ENCODE peak calls at places on chromosomes 12 and 14, in five cellular contexts. N is A172; J is activated naive CD8-positive, alpha-beta T cell treated with anti-CD3 and anti-CD28 coated beads, Interleukin-2, amount 50 U/mL, for 24 hours; K is ACHN; A is dorsolateral prefrontal cortex. Y is an unnamed sample.

GRCh38 chr14:63045234-63045611 is at the start of gene KCNH5:
- DNase-seq in N (no peak), J (peak), A (peak), K (no peak), Y (no peak)

GRCh38 chr12:77343291-77343690 is 277.9 kb upstream of the E2F7 start:
- DNase-seq in A (no peak), J (no peak), N (no peak), K (no peak), Y (no peak)

GRCh38 chr12:72323881-72324280 is 51.7 kb downstream of the TRHDE start:
- DNase-seq in J (no peak), K (no peak), A (no peak), N (no peak), Y (no peak)

GRCh38 chr12:112096070-112096469 is 12.5 kb downstream of the NAA25 start:
- DNase-seq in N (no peak), J (no peak), K (no peak), A (no peak), Y (no peak)

GRCh38 chr14:103257211-103257962 is 76.7 kb upstream of the EIF5 start:
- DNase-seq in K (peak), J (no peak), A (no peak), N (peak), Y (no peak)

GRCh38 chr14:95360828-95361227 is 41.1 kb upstream of the CLMN start:
- DNase-seq in K (no peak), A (no peak), J (no peak), N (no peak), Y (no peak)

GRCh38 chr12:8014836-8015235 is 17.7 kb upstream of the FOXJ2 start:
- DNase-seq in K (no peak), A (no peak), J (no peak), N (no peak), Y (no peak)

GRCh38 chr12:54173066-54173726 is 15.6 kb downstream of the SMUG1 start:
- DNase-seq in A (peak), N (no peak), K (peak), J (peak), Y (no peak)

GRCh38 chr12:116416161-116416560 is 138.7 kb upstream of the MED13L start:
- DNase-seq in J (no peak), N (no peak), A (no peak), K (no peak), Y (no peak)

GRCh38 chr14:105891631-105892452 is 365.5 kb downstream of the TMEM121 start:
- DNase-seq in J (no peak), A (no peak), K (no peak), N (no peak), Y (no peak)

GRCh38 chr12:12036901-12037300 is 33.8 kb upstream of the BCL2L14 start:
- DNase-seq in N (no peak), A (no peak), K (no peak), J (no peak), Y (no peak)

Y was measured in GM12864.